ENCODE peak calls at places on chromosomes 3 and 15, in six cellular contexts. W is naive thymus-derived CD4-positive, alpha-beta T cell; O is left lung; F is psoas muscle; G is heart right ventricle; N is IMR-90. I is an unnamed sample.

GRCh38 chr3:105448338-105448982 is 81.8 kb downstream of the ALCAM start:
- DNase-seq in W (no peak), O (no peak), N (peak), F (no peak), G (no peak), I (no peak)

GRCh38 chr3:195715583-195716266 is 5.1 kb upstream of the MUC20 start:
- DNase-seq in G (no peak), O (no peak), W (no peak), N (peak), F (no peak), I (no peak)

GRCh38 chr15:51801391-51801835 is 28.0 kb upstream of the TMOD3 start:
- DNase-seq in N (peak), G (peak), W (no peak), O (no peak), F (peak), I (no peak)

GRCh38 chr3:188706599-188706998 is 465.2 kb upstream of the TPRG1 start:
- DNase-seq in F (no peak), G (no peak), W (no peak), N (peak), O (no peak), I (no peak)

GRCh38 chr15:46576611-46577010 is 941.8 kb downstream of the SQOR start:
- DNase-seq in W (no peak), G (no peak), O (no peak), F (no peak), N (no peak), I (no peak)

GRCh38 chr3:71916747-71917369 is 131.9 kb upstream of the PROK2 start:
- DNase-seq in N (peak), G (no peak), O (no peak), F (peak), W (no peak), I (no peak)

GRCh38 chr3:48826451-48826850 is 21.2 kb downstream of the PRKAR2A start:
- DNase-seq in W (no peak), F (no peak), O (no peak), G (no peak), N (peak), I (no peak)

GRCh38 chr3:16788440-16789057 is 96.2 kb upstream of the PLCL2 start:
- DNase-seq in G (no peak), W (no peak), N (no peak), F (no peak), O (peak), I (no peak)

GRCh38 chr15:29066848-29067247 is 181.1 kb downstream of the APBA2 start:
- DNase-seq in F (no peak), W (no peak), G (no peak), N (no peak), O (no peak), I (no peak)

GRCh38 chr15:52421029-52421428 is 107.7 kb downstream of the MYO5A start:
- DNase-seq in G (no peak), O (no peak), W (no peak), F (no peak), N (no peak), I (no peak)

GRCh38 chr3:122987231-122987630 is 40.3 kb downstream of the SEMA5B start:
- DNase-seq in O (no peak), N (no peak), W (no peak), F (no peak), G (no peak), I (no peak)

GRCh38 chr15:84797212-84797611 is 19.9 kb upstream of the ALPK3 start:
- DNase-seq in N (peak), O (no peak), G (no peak), W (no peak), F (no peak), I (no peak)

GRCh38 chr3:45571969-45572368 is 22.6 kb upstream of the LIMD1 start:
- DNase-seq in O (no peak), N (no peak), W (no peak), F (no peak), G (no peak), I (no peak)

GRCh38 chr3:45573591-45573990 is 21.0 kb upstream of the LIMD1 start:
- DNase-seq in F (no peak), O (no peak), N (no peak), G (no peak), W (no peak), I (no peak)

GRCh38 chr3:45574067-45574494 is 20.5 kb upstream of the LIMD1 start:
- DNase-seq in N (no peak), F (no peak), G (no peak), O (no peak), W (no peak), I (no peak)

GRCh38 chr3:45571216-45571615 is 23.3 kb upstream of the LIMD1 start:
- DNase-seq in W (no peak), N (no peak), G (no peak), O (no peak), F (no peak), I (no peak)

GRCh38 chr3:45572755-45573154 is 21.8 kb upstream of the LIMD1 start:
- DNase-seq in W (no peak), N (no peak), O (no peak), G (no peak), F (no peak), I (no peak)
- H3K4me3 ChIP-seq in W (no peak), N (no peak), O (no peak), G (no peak), F (no peak), I (no peak)

DNA sequence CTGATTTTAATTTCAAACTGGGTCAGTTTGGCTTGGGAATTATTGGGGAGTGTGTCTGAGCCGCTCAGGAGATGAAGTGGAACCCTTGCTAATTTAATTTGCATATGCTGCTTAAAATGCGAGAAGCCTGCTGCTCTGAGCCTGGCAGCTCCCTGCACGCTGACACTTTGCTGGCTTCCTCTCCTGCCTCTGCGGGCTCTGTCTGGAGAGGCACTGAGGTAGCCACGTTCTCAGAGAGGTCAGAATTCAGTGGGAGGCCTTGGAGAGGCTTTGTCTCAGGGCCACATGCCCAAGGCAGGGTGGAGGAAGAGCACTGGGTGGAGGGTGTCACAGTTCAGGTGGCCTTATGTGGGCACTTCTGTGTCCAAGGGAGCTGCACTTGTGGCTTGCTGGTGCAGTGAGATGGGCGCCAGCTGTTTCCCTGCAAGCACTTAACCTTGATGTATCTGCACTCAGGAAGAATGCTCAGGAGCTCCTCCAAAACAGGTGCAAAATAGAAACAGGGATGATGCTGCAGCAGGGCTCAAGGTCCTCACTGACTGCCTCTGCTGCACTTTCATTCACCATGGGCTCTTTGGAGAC is 151.5 kb downstream of the CADPS start:
- DNase-seq in N (no peak), W (no peak), G (no peak), O (no peak), F (no peak), I (no peak)
- H3K27ac ChIP-seq in N (no peak), W (no peak), G (no peak), O (no peak), F (no peak), I (no peak)

DNA sequence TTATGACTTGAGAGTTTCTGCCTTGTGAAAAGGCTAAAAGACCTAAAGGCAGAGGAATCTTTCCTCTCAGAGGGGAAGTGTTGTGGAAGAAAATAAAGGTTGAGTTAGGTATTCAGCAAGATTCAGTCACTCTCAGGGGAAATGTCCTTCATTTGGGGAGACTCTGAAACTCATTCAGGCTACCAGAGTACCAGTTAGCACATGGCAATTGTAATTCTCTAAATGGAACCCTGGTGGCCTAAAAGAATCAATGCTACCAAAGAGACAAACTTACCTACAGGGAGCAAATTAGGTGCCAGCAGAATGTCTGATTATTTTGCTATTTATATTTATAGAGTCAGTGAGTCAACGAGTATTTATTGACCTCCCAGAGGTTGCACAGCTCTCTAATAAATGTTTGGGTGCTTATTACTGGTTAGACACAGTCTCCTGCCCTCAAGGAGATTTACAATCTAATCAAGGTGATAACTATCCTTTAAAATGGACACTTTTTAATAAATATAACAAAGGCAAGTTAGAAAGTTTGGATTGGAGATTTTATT is 33.9 kb upstream of the CDIN1 start:
- DNase-seq in N (no peak), O (no peak), G (no peak), F (no peak), W (no peak), I (no peak)
- H3K4me3 ChIP-seq in N (no peak), O (no peak), G (no peak), F (no peak), W (no peak), I (no peak)

DNA sequence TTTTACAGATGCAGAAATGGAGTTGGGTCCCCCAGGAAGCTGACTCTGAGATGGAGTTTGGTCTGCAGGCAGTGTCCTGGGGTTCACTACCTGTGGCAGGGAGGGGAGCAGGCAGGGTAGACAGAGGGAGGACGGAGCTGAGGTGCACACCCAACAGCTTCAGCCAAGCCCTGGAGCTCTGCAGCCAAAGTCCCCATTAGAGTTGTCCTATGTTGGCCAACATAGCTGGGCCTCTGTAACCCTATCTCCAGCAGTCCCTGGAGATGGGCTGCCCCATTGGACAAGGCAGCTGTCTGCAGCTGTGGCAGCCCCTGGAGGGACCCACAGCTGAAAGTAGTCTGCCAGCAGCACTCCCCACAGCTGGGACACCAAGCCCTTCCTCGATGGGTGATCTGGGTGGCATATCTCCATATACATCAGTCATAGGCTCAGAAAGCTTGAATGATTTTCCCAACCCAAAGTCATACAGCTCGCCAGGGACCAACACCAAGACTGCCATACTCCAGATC is 32.0 kb downstream of the STARD5 start:
- DNase-seq in G (no peak), O (no peak), F (no peak), N (no peak), W (no peak), I (no peak)
- H3K27ac ChIP-seq in G (no peak), O (peak), F (no peak), N (no peak), W (peak), I (peak)

DNA sequence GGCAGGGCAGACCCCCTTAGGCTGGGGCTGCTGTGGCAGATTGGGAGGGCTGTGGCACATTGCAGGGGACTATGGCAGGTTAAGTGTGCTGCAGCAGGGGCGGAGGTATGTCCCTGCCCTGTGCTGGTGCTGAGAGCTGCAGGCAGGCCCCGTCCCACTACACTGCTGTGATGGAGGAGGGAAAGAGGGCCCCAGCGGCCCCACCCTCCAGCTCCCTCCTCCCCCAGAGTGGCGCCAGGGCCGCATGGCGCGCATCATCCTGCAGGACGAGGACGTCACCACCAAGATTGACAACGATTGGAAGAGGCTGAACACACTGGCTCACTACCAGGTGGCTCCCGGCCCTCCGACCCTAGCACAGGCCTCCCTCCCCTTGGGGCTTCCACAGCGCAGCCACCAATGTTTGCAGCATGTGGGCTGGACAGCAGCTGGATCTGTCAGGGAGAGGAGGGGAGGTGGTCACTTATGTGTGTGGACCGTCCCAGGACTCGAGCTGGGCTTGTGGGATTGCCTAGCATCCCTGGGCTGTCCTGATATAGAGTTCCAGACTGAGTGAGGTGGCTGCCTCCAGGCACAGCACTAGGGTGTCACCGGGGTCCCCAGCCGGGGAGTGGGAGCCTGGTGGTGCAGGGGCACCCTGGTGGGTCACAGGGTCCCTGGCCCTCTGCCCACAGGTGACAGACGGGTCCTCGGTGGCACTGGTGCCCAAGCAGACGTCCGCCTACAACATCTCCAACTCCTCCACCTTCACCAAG is 46.0 kb downstream of the PLXNA1 start:
- DNase-seq in F (no peak), W (no peak), G (no peak), N (no peak), O (no peak), I (no peak)
- H3K4me3 ChIP-seq in F (no peak), W (no peak), G (no peak), N (no peak), O (no peak), I (no peak)

GRCh38 chr15:64158363-64159134 is 4.3 kb downstream of the PPIB start:
- DNase-seq in W (no peak), N (no peak), O (no peak), G (peak), F (no peak), I (no peak)
- H3K27ac ChIP-seq in W (no peak), N (no peak), O (no peak), G (peak), F (no peak), I (no peak)

GRCh38 chr15:43521419-43521818 is 4.0 kb downstream of the MAP1A start:
- DNase-seq in W (no peak), F (no peak), G (no peak), N (no peak), O (no peak), I (no peak)

GRCh38 chr15:43518073-43518761 is 809 bp downstream of the MAP1A start:
- DNase-seq in N (peak), G (peak), W (no peak), O (no peak), F (no peak), I (no peak)

GRCh38 chr15:43517354-43518072 is at the start of gene MAP1A:
- DNase-seq in G (peak), W (no peak), N (peak), F (peak), O (no peak), I (no peak)

GRCh38 chr15:43520138-43520537 is 2.7 kb downstream of the MAP1A start:
- DNase-seq in O (no peak), W (no peak), G (no peak), N (no peak), F (no peak), I (no peak)

DNA sequence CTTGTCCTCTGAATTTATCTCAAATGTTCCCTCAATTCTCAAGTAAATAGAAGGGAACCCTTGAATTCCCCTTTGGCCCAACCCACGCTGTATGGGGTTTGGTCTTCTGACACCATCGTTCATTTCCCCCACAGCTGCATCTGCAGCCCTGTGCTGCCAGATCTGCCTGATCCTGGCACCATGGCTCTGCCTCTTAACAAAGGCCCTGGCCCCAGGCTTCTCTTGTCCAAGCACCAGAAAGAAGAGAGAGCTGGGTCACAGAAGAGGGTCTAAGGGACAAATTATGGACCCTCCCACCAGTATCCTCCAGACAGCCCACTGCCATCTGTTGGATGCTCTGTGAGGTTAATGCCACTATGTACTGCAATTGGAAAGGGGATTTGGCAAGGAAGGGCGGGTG is 1.8 kb downstream of the MAP1A start:
- DNase-seq in F (no peak), O (no peak), N (no peak), G (no peak), W (no peak), I (no peak)
- H3K4me3 ChIP-seq in F (no peak), O (no peak), N (peak), G (no peak), W (no peak), I (no peak)